ENCODE peak calls at places on chromosome 10, in six cellular contexts. A is sciatic nerve; Q is activated T-helper 1 cell treated with Interleukin-2 at 50 U/mL for 16 hours; X is neural progenitor cell; N is activated CD8-positive, alpha-beta T cell treated with anti-CD3 and anti-CD28 coated beads, Interleukin-2, amount 10 ng/mL, durations not matched to agents 7 days and 5 days; P is stimulated activated CD4-positive, alpha-beta T cell treated with anti-CD3 and anti-CD28 coated beads, Interleukin-1b, Interleukin-23, amount 100 ng/mL, for 4 hours. O is an unnamed sample.

GRCh38 chr10:15238553-15239335 is 70.3 kb upstream of the NMT2 start:
- DNase-seq in A (no peak), Q (no peak), X (no peak), N (no peak), P (no peak), O (no peak)

GRCh38 chr10:93657757-93658156 is 44.6 kb downstream of the FRA10AC1 start:
- DNase-seq in A (no peak), Q (no peak), X (no peak), N (no peak), P (no peak), O (no peak)

GRCh38 chr10:72803119-72803505 is 90.4 kb upstream of the OIT3 start:
- DNase-seq in A (no peak), Q (no peak), X (no peak), N (no peak), P (no peak), O (no peak)

GRCh38 chr10:94370501-94370900 is 7.8 kb upstream of the NOC3L start:
- DNase-seq in A (no peak), Q (no peak), X (no peak), N (no peak), P (no peak), O (no peak)

GRCh38 chr10:1737222-1738061 is at the start of gene ADARB2:
- DNase-seq in A (no peak), Q (no peak), X (peak; percentile 95), N (no peak), P (no peak), O (no peak)

GRCh38 chr10:70478191-70479160 is at the start of gene PALD1:
- DNase-seq in A (peak; percentile 78), Q (peak; percentile 11), X (peak; percentile 85), N (peak; percentile 54), P (peak; percentile 32), O (peak; percentile 19)

GRCh38 chr10:7541137-7542087 is 125.4 kb downstream of the ITIH5 start:
- DNase-seq in A (no peak), Q (no peak), X (peak; percentile 39), N (no peak), P (no peak), O (no peak)

GRCh38 chr10:122336332-122336731 is 38.2 kb upstream of the PLEKHA1 start:
- DNase-seq in A (no peak), Q (no peak), X (no peak), N (no peak), P (no peak), O (no peak)

GRCh38 chr10:112721080-112721698 is 228.9 kb upstream of the TCF7L2 start:
- DNase-seq in A (no peak), Q (no peak), X (peak; percentile 55), N (peak; percentile 35), P (no peak), O (no peak)

GRCh38 chr10:71770789-71771188 is 2.5 kb downstream of the VSIR start:
- DNase-seq in A (no peak), Q (no peak), X (no peak), N (no peak), P (no peak), O (no peak)

GRCh38 chr10:77274046-77274795 is 363.4 kb downstream of the KCNMA1 start:
- DNase-seq in A (no peak), Q (no peak), X (peak; percentile 31), N (no peak), P (no peak), O (no peak)